ENCODE peak calls at places on chromosomes 2 and 18, in eight cellular contexts. One of them, this sample, is unnamed.
A peak's percentile ranks its signal among the peaks of the same experiment; 100 is the strongest.

GRCh38 chr2:9735335-9735734 is 104.5 kb upstream of the YWHAQ start:
- DNase-seq in AG10803: no peak
- DNase-seq in CD8-positive, alpha-beta T cell: peak; percentile 60
- DNase-seq in astrocyte of the spinal cord: no peak
- DNase-seq in esophagus squamous epithelium: no peak
- DNase-seq in lower lobe of right lung: no peak
- DNase-seq in transverse colon: no peak
- DNase-seq in pancreas: no peak
- DNase-seq in this sample: no peak

GRCh38 chr18:12254137-12254819 is at the start of gene CIDEA:
- DNase-seq in AG10803: no peak
- DNase-seq in CD8-positive, alpha-beta T cell: no peak
- DNase-seq in astrocyte of the spinal cord: no peak
- DNase-seq in esophagus squamous epithelium: no peak
- DNase-seq in lower lobe of right lung: no peak
- DNase-seq in transverse colon: no peak
- DNase-seq in pancreas: no peak
- DNase-seq in this sample: peak; percentile 17

GRCh38 chr2:101219281-101219680 is 33.4 kb upstream of the CNOT11 start:
- DNase-seq in AG10803: no peak
- DNase-seq in CD8-positive, alpha-beta T cell: no peak
- DNase-seq in astrocyte of the spinal cord: no peak
- DNase-seq in esophagus squamous epithelium: no peak
- DNase-seq in lower lobe of right lung: no peak
- DNase-seq in transverse colon: no peak
- DNase-seq in pancreas: no peak
- DNase-seq in this sample: no peak

GRCh38 chr18:59612461-59612860 is 84.8 kb downstream of the CCBE1 start:
- DNase-seq in AG10803: peak; percentile 99
- DNase-seq in CD8-positive, alpha-beta T cell: no peak
- DNase-seq in astrocyte of the spinal cord: peak; percentile 66
- DNase-seq in esophagus squamous epithelium: no peak
- DNase-seq in lower lobe of right lung: no peak
- DNase-seq in transverse colon: no peak
- DNase-seq in pancreas: no peak
- DNase-seq in this sample: peak; percentile 55

GRCh38 chr2:233115121-233115520 is 55.0 kb downstream of the INPP5D start:
- DNase-seq in AG10803: no peak
- DNase-seq in CD8-positive, alpha-beta T cell: no peak
- DNase-seq in astrocyte of the spinal cord: no peak
- DNase-seq in esophagus squamous epithelium: no peak
- DNase-seq in lower lobe of right lung: no peak
- DNase-seq in transverse colon: no peak
- DNase-seq in pancreas: no peak
- DNase-seq in this sample: no peak

GRCh38 chr18:8471373-8471772 is 137.9 kb upstream of the RAB12 start:
- DNase-seq in AG10803: peak; percentile 12
- DNase-seq in CD8-positive, alpha-beta T cell: peak; percentile 1
- DNase-seq in astrocyte of the spinal cord: peak; percentile 93
- DNase-seq in esophagus squamous epithelium: no peak
- DNase-seq in lower lobe of right lung: no peak
- DNase-seq in transverse colon: no peak
- DNase-seq in pancreas: no peak
- DNase-seq in this sample: no peak

GRCh38 chr2:18345848-18346247 is 214.6 kb downstream of the RDH14 start:
- DNase-seq in AG10803: peak; percentile 23
- DNase-seq in CD8-positive, alpha-beta T cell: no peak
- DNase-seq in astrocyte of the spinal cord: peak; percentile 40
- DNase-seq in esophagus squamous epithelium: no peak
- DNase-seq in lower lobe of right lung: peak; percentile 62
- DNase-seq in transverse colon: no peak
- DNase-seq in pancreas: no peak
- DNase-seq in this sample: peak; percentile 42

GRCh38 chr2:194002699-194003368 is 1654.2 kb upstream of the SLC39A10 start:
- DNase-seq in AG10803: no peak
- DNase-seq in CD8-positive, alpha-beta T cell: no peak
- DNase-seq in astrocyte of the spinal cord: no peak
- DNase-seq in esophagus squamous epithelium: no peak
- DNase-seq in lower lobe of right lung: no peak
- DNase-seq in transverse colon: no peak
- DNase-seq in pancreas: peak; percentile 13
- DNase-seq in this sample: no peak

GRCh38 chr2:54148391-54148790 is 33.0 kb downstream of the ACYP2 start:
- DNase-seq in AG10803: no peak
- DNase-seq in CD8-positive, alpha-beta T cell: no peak
- DNase-seq in astrocyte of the spinal cord: no peak
- DNase-seq in esophagus squamous epithelium: no peak
- DNase-seq in lower lobe of right lung: no peak
- DNase-seq in transverse colon: no peak
- DNase-seq in pancreas: no peak
- DNase-seq in this sample: no peak

GRCh38 chr2:104521247-104521646 is 332.7 kb upstream of the POU3F3 start:
- DNase-seq in AG10803: no peak
- DNase-seq in CD8-positive, alpha-beta T cell: no peak
- DNase-seq in astrocyte of the spinal cord: no peak
- DNase-seq in esophagus squamous epithelium: no peak
- DNase-seq in lower lobe of right lung: no peak
- DNase-seq in transverse colon: no peak
- DNase-seq in pancreas: no peak
- DNase-seq in this sample: no peak

GRCh38 chr2:183536714-183537113 is 412.5 kb downstream of the NUP35 start:
- DNase-seq in AG10803: no peak
- DNase-seq in CD8-positive, alpha-beta T cell: no peak
- DNase-seq in astrocyte of the spinal cord: no peak
- DNase-seq in esophagus squamous epithelium: no peak
- DNase-seq in lower lobe of right lung: no peak
- DNase-seq in transverse colon: no peak
- DNase-seq in pancreas: no peak
- DNase-seq in this sample: no peak

GRCh38 chr2:108067820-108068405 is 81.6 kb downstream of the SLC5A7 start:
- DNase-seq in AG10803: no peak
- DNase-seq in CD8-positive, alpha-beta T cell: no peak
- DNase-seq in astrocyte of the spinal cord: no peak
- DNase-seq in esophagus squamous epithelium: no peak
- DNase-seq in lower lobe of right lung: no peak
- DNase-seq in transverse colon: no peak
- DNase-seq in pancreas: no peak
- DNase-seq in this sample: no peak

DNA sequence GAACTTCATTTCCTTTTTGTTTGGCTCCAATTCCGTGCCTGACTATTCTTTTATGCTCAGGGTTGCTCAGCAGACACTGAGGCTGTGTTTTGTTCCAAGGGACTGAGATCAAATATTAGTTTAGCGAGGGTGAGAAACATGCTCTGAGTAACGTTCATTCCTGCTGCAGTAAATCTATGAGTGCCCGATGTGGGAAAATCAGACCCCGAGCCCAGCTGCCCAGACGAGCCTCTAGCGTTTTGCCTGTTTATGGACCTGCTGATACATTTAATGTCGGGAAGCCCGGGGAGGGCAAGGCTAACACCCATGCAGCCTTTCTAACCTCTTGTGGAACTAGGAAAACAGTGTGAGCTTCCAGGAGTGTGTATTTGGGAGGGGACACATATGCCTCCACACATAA is 119.2 kb downstream of the VAPA start:
- DNase-seq in AG10803: no peak
- DNase-seq in CD8-positive, alpha-beta T cell: no peak
- DNase-seq in astrocyte of the spinal cord: no peak
- DNase-seq in esophagus squamous epithelium: no peak
- DNase-seq in lower lobe of right lung: no peak
- DNase-seq in transverse colon: no peak
- DNase-seq in pancreas: peak; percentile 58
- DNase-seq in this sample: no peak
- H3K4me3 ChIP-seq in AG10803: no peak overlapping the region
- H3K4me3 ChIP-seq in CD8-positive, alpha-beta T cell: peak overlapping the region; percentile 62
- H3K4me3 ChIP-seq in astrocyte of the spinal cord: no peak overlapping the region
- H3K4me3 ChIP-seq in esophagus squamous epithelium: no peak overlapping the region
- H3K4me3 ChIP-seq in lower lobe of right lung: peak overlapping the region; percentile 43
- H3K4me3 ChIP-seq in transverse colon: no peak overlapping the region
- H3K4me3 ChIP-seq in pancreas: no peak overlapping the region
- H3K4me3 ChIP-seq in this sample: no peak overlapping the region

GRCh38 chr2:75194184-75194868 is 5.0 kb downstream of the TACR1 start:
- DNase-seq in AG10803: no peak
- DNase-seq in CD8-positive, alpha-beta T cell: no peak
- DNase-seq in astrocyte of the spinal cord: no peak
- DNase-seq in esophagus squamous epithelium: no peak
- DNase-seq in lower lobe of right lung: no peak
- DNase-seq in transverse colon: no peak
- DNase-seq in pancreas: no peak
- DNase-seq in this sample: no peak

GRCh38 chr2:75195076-75195691 is 4.1 kb downstream of the TACR1 start:
- DNase-seq in AG10803: no peak
- DNase-seq in CD8-positive, alpha-beta T cell: no peak
- DNase-seq in astrocyte of the spinal cord: no peak
- DNase-seq in esophagus squamous epithelium: no peak
- DNase-seq in lower lobe of right lung: no peak
- DNase-seq in transverse colon: no peak
- DNase-seq in pancreas: no peak
- DNase-seq in this sample: no peak

GRCh38 chr2:75200140-75200985 is 1.0 kb upstream of the TACR1 start:
- DNase-seq in AG10803: peak; percentile 28
- DNase-seq in CD8-positive, alpha-beta T cell: no peak
- DNase-seq in astrocyte of the spinal cord: peak; percentile 41
- DNase-seq in esophagus squamous epithelium: no peak
- DNase-seq in lower lobe of right lung: peak; percentile 72
- DNase-seq in transverse colon: peak; percentile 21
- DNase-seq in pancreas: peak; percentile 83
- DNase-seq in this sample: peak; percentile 22

GRCh38 chr2:75202359-75202758 is 3.0 kb upstream of the TACR1 start:
- DNase-seq in AG10803: no peak
- DNase-seq in CD8-positive, alpha-beta T cell: no peak
- DNase-seq in astrocyte of the spinal cord: no peak
- DNase-seq in esophagus squamous epithelium: no peak
- DNase-seq in lower lobe of right lung: no peak
- DNase-seq in transverse colon: no peak
- DNase-seq in pancreas: no peak
- DNase-seq in this sample: no peak

DNA sequence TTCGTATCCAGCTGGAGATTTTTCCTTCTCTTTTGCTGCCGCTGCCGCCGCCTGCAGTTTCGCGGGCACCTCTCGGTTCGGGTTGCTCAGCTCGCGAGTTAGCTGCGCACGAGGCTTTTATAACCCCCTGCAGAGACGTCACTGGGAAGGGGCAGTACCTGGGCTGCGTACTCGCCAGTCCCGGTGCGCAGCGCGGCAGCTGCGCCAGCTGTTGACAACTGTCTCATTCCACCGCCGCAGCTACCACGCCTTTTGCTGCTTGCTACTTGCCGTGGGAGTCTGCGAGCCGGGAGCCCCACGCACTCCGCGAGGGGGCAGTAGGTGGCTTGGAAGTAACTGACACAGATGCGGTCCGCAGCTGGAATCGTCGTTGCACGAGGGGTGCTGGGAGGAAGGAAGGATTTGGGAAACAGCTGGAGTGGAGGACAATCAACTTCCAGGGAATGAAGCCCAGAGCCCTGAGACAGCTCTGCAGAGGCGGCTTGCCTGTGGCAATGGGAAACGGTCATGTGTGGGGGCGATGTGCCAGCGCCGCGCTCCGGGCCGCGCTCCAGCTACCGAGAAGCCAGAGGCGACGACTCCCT is at the start of gene TACR1:
- DNase-seq in AG10803: peak; percentile 73
- DNase-seq in CD8-positive, alpha-beta T cell: peak; percentile 52
- DNase-seq in astrocyte of the spinal cord: peak; percentile 72
- DNase-seq in esophagus squamous epithelium: no peak
- DNase-seq in lower lobe of right lung: peak; percentile 73
- DNase-seq in transverse colon: peak; percentile 50
- DNase-seq in pancreas: peak; percentile 69
- DNase-seq in this sample: peak; percentile 73
- TF ChIP-seq CTCF in AG10803: peak; percentile 76
- TF ChIP-seq CTCF in CD8-positive, alpha-beta T cell: no peak
- TF ChIP-seq CTCF in astrocyte of the spinal cord: peak; percentile 85
- TF ChIP-seq CTCF in esophagus squamous epithelium: peak; percentile 10
- TF ChIP-seq CTCF in lower lobe of right lung: peak; percentile 62
- TF ChIP-seq CTCF in transverse colon: peak; percentile 33
- TF ChIP-seq CTCF in pancreas: peak; percentile 29
- TF ChIP-seq CTCF in this sample: peak; percentile 77

DNA sequence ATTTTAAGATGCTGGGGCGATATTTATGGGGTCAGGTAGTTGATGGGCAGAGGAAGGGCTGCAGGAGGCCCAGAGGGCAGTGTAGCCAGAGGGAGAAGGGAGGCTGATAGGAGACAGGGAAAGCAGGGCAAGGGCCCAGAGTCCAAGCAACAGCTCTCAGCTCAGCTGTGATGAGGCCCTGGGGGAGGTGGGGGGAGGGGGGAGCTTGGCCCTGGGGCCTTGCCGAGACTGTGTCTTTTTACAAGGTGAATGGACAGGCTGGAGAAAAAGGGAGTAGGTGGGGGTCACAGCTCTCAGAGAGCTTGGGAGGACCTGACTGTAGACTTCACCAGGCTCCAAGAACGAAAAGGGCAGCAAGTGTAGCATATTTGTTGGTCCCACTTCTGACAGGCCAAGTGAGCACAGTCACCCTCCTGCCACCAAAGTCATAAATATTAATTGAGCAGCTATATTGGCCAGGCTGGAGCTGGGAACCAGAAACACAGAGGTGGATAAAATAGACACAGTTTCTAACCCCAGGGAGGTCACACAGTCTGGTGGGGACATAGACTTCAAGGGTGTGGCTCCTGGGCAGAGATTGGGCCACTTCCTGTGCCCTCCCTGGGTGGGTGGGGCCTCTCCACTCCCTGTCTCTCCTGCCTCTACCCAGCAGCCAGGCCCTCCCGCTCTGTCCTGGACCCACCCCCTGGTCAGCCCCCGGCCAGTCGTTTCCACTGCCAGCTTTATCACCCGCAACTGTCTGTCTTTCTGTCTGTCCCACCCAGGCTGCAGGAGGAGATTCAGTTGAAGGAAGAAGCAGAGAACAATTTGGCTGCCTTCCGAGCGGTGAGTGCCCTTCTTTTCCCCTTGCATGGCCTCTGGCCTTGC is 1.4 kb downstream of the DES start:
- DNase-seq in AG10803: no peak
- DNase-seq in CD8-positive, alpha-beta T cell: no peak
- DNase-seq in astrocyte of the spinal cord: no peak
- DNase-seq in esophagus squamous epithelium: no peak
- DNase-seq in lower lobe of right lung: no peak
- DNase-seq in transverse colon: no peak
- DNase-seq in pancreas: no peak
- DNase-seq in this sample: no peak
- H3K4me3 ChIP-seq in AG10803: no peak overlapping the region
- H3K4me3 ChIP-seq in CD8-positive, alpha-beta T cell: no peak overlapping the region
- H3K4me3 ChIP-seq in astrocyte of the spinal cord: no peak overlapping the region
- H3K4me3 ChIP-seq in esophagus squamous epithelium: peak overlapping the region; percentile 47
- H3K4me3 ChIP-seq in lower lobe of right lung: no peak overlapping the region
- H3K4me3 ChIP-seq in transverse colon: peak overlapping the region; percentile 46
- H3K4me3 ChIP-seq in pancreas: no peak overlapping the region
- H3K4me3 ChIP-seq in this sample: no peak overlapping the region

DNA sequence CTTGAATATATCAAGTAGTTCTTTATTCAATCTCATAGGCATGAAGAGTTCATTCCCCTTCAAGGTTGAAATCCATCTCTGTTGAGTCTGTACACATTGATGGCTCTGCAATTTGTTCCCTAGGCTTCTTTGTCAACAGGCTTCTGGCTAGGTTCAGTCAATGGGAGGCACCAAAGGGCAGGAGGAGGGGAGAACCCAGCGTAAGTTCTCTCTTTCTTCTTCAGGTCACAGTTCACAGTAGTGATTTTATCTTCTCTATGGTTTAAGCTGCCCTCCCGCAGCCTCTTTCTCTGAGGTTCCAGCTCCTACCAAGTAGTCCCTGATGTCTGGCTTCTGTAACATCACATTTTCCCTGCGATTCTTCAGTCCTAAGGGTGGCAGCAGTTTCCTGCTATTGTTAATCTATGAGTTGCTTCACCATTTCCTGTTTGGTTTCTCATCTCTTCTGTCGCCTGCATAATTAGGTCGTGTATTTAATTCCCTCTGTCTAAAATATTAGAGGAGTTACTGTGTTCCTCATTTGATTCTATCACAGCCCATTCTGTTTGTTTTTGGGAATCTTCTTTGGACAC is 107.4 kb downstream of the CPO start:
- DNase-seq in AG10803: peak; percentile 60
- DNase-seq in CD8-positive, alpha-beta T cell: no peak
- DNase-seq in astrocyte of the spinal cord: no peak
- DNase-seq in esophagus squamous epithelium: no peak
- DNase-seq in lower lobe of right lung: no peak
- DNase-seq in transverse colon: no peak
- DNase-seq in pancreas: no peak
- DNase-seq in this sample: peak; percentile 61
- TF ChIP-seq CTCF in AG10803: peak; percentile 27
- TF ChIP-seq CTCF in CD8-positive, alpha-beta T cell: no peak
- TF ChIP-seq CTCF in astrocyte of the spinal cord: no peak
- TF ChIP-seq CTCF in esophagus squamous epithelium: no peak
- TF ChIP-seq CTCF in lower lobe of right lung: peak; percentile 19
- TF ChIP-seq CTCF in transverse colon: no peak
- TF ChIP-seq CTCF in pancreas: no peak
- TF ChIP-seq CTCF in this sample: peak; percentile 24

This sample was measured in fibroblast of villous mesenchyme.